ENCODE peak calls at places on chromosomes 5 and 9, in seven cellular contexts. One of them, this sample, is unnamed.

GRCh38 chr5:131545856-131546255 is 89.2 kb downstream of the RAPGEF6 start:
- DNase-seq in ACHN: no peak
- DNase-seq in stimulated activated CD4-positive, alpha-beta T cell treated with anti-CD3 and anti-CD28 coated beads, Interleukin-15, amount 100 ng/mL, for 24 hours: no peak
- DNase-seq in ELR: peak
- DNase-seq in T-helper 17 cell: no peak
- DNase-seq in activated effector memory CD4-positive, alpha-beta T cell treated with Interleukin-2 at 50 U/mL for 16 hours: no peak
- DNase-seq in amniotic epithelial cell: peak
- DNase-seq in this sample: no peak

GRCh38 chr5:83428126-83428525 is 43.4 kb upstream of the VCAN start:
- DNase-seq in ACHN: no peak
- DNase-seq in stimulated activated CD4-positive, alpha-beta T cell treated with anti-CD3 and anti-CD28 coated beads, Interleukin-15, amount 100 ng/mL, for 24 hours: no peak
- DNase-seq in ELR: no peak
- DNase-seq in T-helper 17 cell: no peak
- DNase-seq in activated effector memory CD4-positive, alpha-beta T cell treated with Interleukin-2 at 50 U/mL for 16 hours: no peak
- DNase-seq in amniotic epithelial cell: no peak
- DNase-seq in this sample: no peak

GRCh38 chr9:105877719-105878118 is 183.4 kb downstream of the TMEM38B start:
- DNase-seq in ACHN: no peak
- DNase-seq in stimulated activated CD4-positive, alpha-beta T cell treated with anti-CD3 and anti-CD28 coated beads, Interleukin-15, amount 100 ng/mL, for 24 hours: no peak
- DNase-seq in ELR: no peak
- DNase-seq in T-helper 17 cell: no peak
- DNase-seq in activated effector memory CD4-positive, alpha-beta T cell treated with Interleukin-2 at 50 U/mL for 16 hours: no peak
- DNase-seq in amniotic epithelial cell: no peak
- DNase-seq in this sample: no peak

GRCh38 chr5:80231243-80231642 is 24.6 kb downstream of the SERINC5 start:
- DNase-seq in ACHN: peak
- DNase-seq in stimulated activated CD4-positive, alpha-beta T cell treated with anti-CD3 and anti-CD28 coated beads, Interleukin-15, amount 100 ng/mL, for 24 hours: no peak
- DNase-seq in ELR: peak
- DNase-seq in T-helper 17 cell: no peak
- DNase-seq in activated effector memory CD4-positive, alpha-beta T cell treated with Interleukin-2 at 50 U/mL for 16 hours: no peak
- DNase-seq in amniotic epithelial cell: peak
- DNase-seq in this sample: no peak

GRCh38 chr5:5165541-5166002 is 25.4 kb downstream of the ADAMTS16 start:
- DNase-seq in ACHN: peak
- DNase-seq in stimulated activated CD4-positive, alpha-beta T cell treated with anti-CD3 and anti-CD28 coated beads, Interleukin-15, amount 100 ng/mL, for 24 hours: no peak
- DNase-seq in ELR: peak
- DNase-seq in T-helper 17 cell: no peak
- DNase-seq in activated effector memory CD4-positive, alpha-beta T cell treated with Interleukin-2 at 50 U/mL for 16 hours: no peak
- DNase-seq in amniotic epithelial cell: peak
- DNase-seq in this sample: no peak

GRCh38 chr9:76269789-76270188 is 124.4 kb downstream of the RFK start:
- DNase-seq in ACHN: no peak
- DNase-seq in stimulated activated CD4-positive, alpha-beta T cell treated with anti-CD3 and anti-CD28 coated beads, Interleukin-15, amount 100 ng/mL, for 24 hours: no peak
- DNase-seq in ELR: peak
- DNase-seq in T-helper 17 cell: no peak
- DNase-seq in activated effector memory CD4-positive, alpha-beta T cell treated with Interleukin-2 at 50 U/mL for 16 hours: no peak
- DNase-seq in amniotic epithelial cell: peak
- DNase-seq in this sample: no peak

GRCh38 chr5:12016149-12016740 is 112.0 kb upstream of the CTNND2 start:
- DNase-seq in ACHN: no peak
- DNase-seq in stimulated activated CD4-positive, alpha-beta T cell treated with anti-CD3 and anti-CD28 coated beads, Interleukin-15, amount 100 ng/mL, for 24 hours: no peak
- DNase-seq in ELR: peak
- DNase-seq in T-helper 17 cell: no peak
- DNase-seq in activated effector memory CD4-positive, alpha-beta T cell treated with Interleukin-2 at 50 U/mL for 16 hours: no peak
- DNase-seq in amniotic epithelial cell: no peak
- DNase-seq in this sample: no peak

GRCh38 chr5:141668601-141669265 is 13.3 kb downstream of the ARAP3 start:
- DNase-seq in ACHN: no peak
- DNase-seq in stimulated activated CD4-positive, alpha-beta T cell treated with anti-CD3 and anti-CD28 coated beads, Interleukin-15, amount 100 ng/mL, for 24 hours: no peak
- DNase-seq in ELR: no peak
- DNase-seq in T-helper 17 cell: no peak
- DNase-seq in activated effector memory CD4-positive, alpha-beta T cell treated with Interleukin-2 at 50 U/mL for 16 hours: no peak
- DNase-seq in amniotic epithelial cell: no peak
- DNase-seq in this sample: no peak

GRCh38 chr5:126403156-126403555 is 20.1 kb upstream of the GRAMD2B start:
- DNase-seq in ACHN: no peak
- DNase-seq in stimulated activated CD4-positive, alpha-beta T cell treated with anti-CD3 and anti-CD28 coated beads, Interleukin-15, amount 100 ng/mL, for 24 hours: no peak
- DNase-seq in ELR: no peak
- DNase-seq in T-helper 17 cell: no peak
- DNase-seq in activated effector memory CD4-positive, alpha-beta T cell treated with Interleukin-2 at 50 U/mL for 16 hours: no peak
- DNase-seq in amniotic epithelial cell: no peak
- DNase-seq in this sample: no peak

GRCh38 chr5:96220610-96221390 is 212.2 kb downstream of the PCSK1 start:
- DNase-seq in ACHN: no peak
- DNase-seq in stimulated activated CD4-positive, alpha-beta T cell treated with anti-CD3 and anti-CD28 coated beads, Interleukin-15, amount 100 ng/mL, for 24 hours: peak
- DNase-seq in ELR: peak
- DNase-seq in T-helper 17 cell: no peak
- DNase-seq in activated effector memory CD4-positive, alpha-beta T cell treated with Interleukin-2 at 50 U/mL for 16 hours: no peak
- DNase-seq in amniotic epithelial cell: peak
- DNase-seq in this sample: no peak

GRCh38 chr5:61256474-61256873 is 75.6 kb upstream of the ZSWIM6 start:
- DNase-seq in ACHN: no peak
- DNase-seq in stimulated activated CD4-positive, alpha-beta T cell treated with anti-CD3 and anti-CD28 coated beads, Interleukin-15, amount 100 ng/mL, for 24 hours: no peak
- DNase-seq in ELR: no peak
- DNase-seq in T-helper 17 cell: no peak
- DNase-seq in activated effector memory CD4-positive, alpha-beta T cell treated with Interleukin-2 at 50 U/mL for 16 hours: no peak
- DNase-seq in amniotic epithelial cell: no peak
- DNase-seq in this sample: no peak

GRCh38 chr9:4301302-4301701 is 1.4 kb upstream of the GLIS3 start:
- DNase-seq in ACHN: no peak
- DNase-seq in stimulated activated CD4-positive, alpha-beta T cell treated with anti-CD3 and anti-CD28 coated beads, Interleukin-15, amount 100 ng/mL, for 24 hours: no peak
- DNase-seq in ELR: peak
- DNase-seq in T-helper 17 cell: no peak
- DNase-seq in activated effector memory CD4-positive, alpha-beta T cell treated with Interleukin-2 at 50 U/mL for 16 hours: no peak
- DNase-seq in amniotic epithelial cell: peak
- DNase-seq in this sample: no peak

GRCh38 chr9:136316271-136316751 is 11.0 kb upstream of the GPSM1 start:
- DNase-seq in ACHN: no peak
- DNase-seq in stimulated activated CD4-positive, alpha-beta T cell treated with anti-CD3 and anti-CD28 coated beads, Interleukin-15, amount 100 ng/mL, for 24 hours: no peak
- DNase-seq in ELR: no peak
- DNase-seq in T-helper 17 cell: no peak
- DNase-seq in activated effector memory CD4-positive, alpha-beta T cell treated with Interleukin-2 at 50 U/mL for 16 hours: no peak
- DNase-seq in amniotic epithelial cell: no peak
- DNase-seq in this sample: no peak

This sample was measured in cardiac septum.